ENCODE peak calls at places on chromosomes 13 and 19, in seven cellular contexts. F, V, N, L, J, R and K are unnamed samples.

GRCh38 chr19:6212403-6213265 is 67.1 kb downstream of the MLLT1 start:
- DNase-seq in F (no peak), L (no peak), R (no peak), V (no peak), N (no peak), J (no peak), K (peak)

GRCh38 chr19:56398809-56399208 is 5.3 kb upstream of the ZNF583 start:
- DNase-seq in V (no peak), L (no peak), J (no peak), N (peak), R (no peak), F (no peak), K (no peak)

GRCh38 chr13:101916108-101916757 is 463.8 kb downstream of the ITGBL1 start:
- DNase-seq in L (peak), R (peak), F (peak), J (peak), N (peak), V (no peak), K (no peak)

GRCh38 chr13:97258801-97259200 is 36.7 kb downstream of the MBNL2 start:
- DNase-seq in N (peak), F (peak), R (peak), J (no peak), L (no peak), V (peak), K (no peak)

GRCh38 chr13:39881383-39881782 is 225.9 kb downstream of the COG6 start:
- DNase-seq in J (no peak), R (no peak), V (no peak), L (no peak), F (no peak), N (no peak), K (no peak)

GRCh38 chr13:99378985-99379734 is 72.0 kb upstream of the GPR183 start:
- DNase-seq in N (peak), V (peak), J (no peak), F (peak), R (no peak), L (peak), K (no peak)

GRCh38 chr13:60448907-60449510 is 52.0 kb downstream of the TDRD3 start:
- DNase-seq in J (peak), R (peak), V (peak), F (no peak), N (peak), L (no peak), K (no peak)

GRCh38 chr13:27997904-27998522 is 9.5 kb upstream of the URAD start:
- DNase-seq in J (no peak), N (peak), V (peak), F (peak), R (peak), L (peak), K (peak)

GRCh38 chr13:102948006-102948405 is 102.2 kb downstream of the ERCC5 start:
- DNase-seq in N (no peak), J (peak), L (no peak), V (no peak), F (no peak), R (no peak), K (no peak)

GRCh38 chr13:23547000-23547590 is 23.1 kb upstream of the TNFRSF19 start:
- DNase-seq in F (peak), J (no peak), R (peak), L (peak), V (peak), N (peak), K (no peak)

GRCh38 chr19:50461066-50461875 is 15.0 kb upstream of the EMC10 start:
- DNase-seq in L (peak), F (peak), V (peak), J (peak), N (peak), R (peak), K (peak)

GRCh38 chr13:26660185-26660584 is 100.4 kb downstream of the GPR12 start:
- DNase-seq in F (no peak), J (no peak), L (no peak), V (no peak), R (no peak), N (no peak), K (no peak)

GRCh38 chr13:98457053-98457452 is 119.9 kb downstream of the STK24 start:
- DNase-seq in V (no peak), R (no peak), N (no peak), L (no peak), J (no peak), F (no peak), K (no peak)

GRCh38 chr13:113754691-113755090 is 4.3 kb upstream of the TMEM255B start:
- DNase-seq in R (no peak), F (no peak), V (no peak), L (no peak), N (no peak), J (no peak), K (no peak)

GRCh38 chr19:44943801-44944249 is 1.8 kb downstream of the APOC4 start:
- DNase-seq in F (no peak), L (no peak), J (no peak), R (no peak), V (no peak), N (no peak), K (peak)

GRCh38 chr19:51689751-51690358 is 3.3 kb upstream of the SPACA6 start:
- DNase-seq in N (peak), J (peak), V (no peak), F (peak), L (peak), R (peak), K (peak)

GRCh38 chr19:6593651-6594416 is 2.9 kb upstream of the CD70 start:
- DNase-seq in F (no peak), R (no peak), N (no peak), J (no peak), L (no peak), V (no peak), K (no peak)

GRCh38 chr13:47696677-47697076 is 304.4 kb downstream of the SUCLA2 start:
- DNase-seq in V (no peak), J (no peak), R (no peak), L (peak), F (no peak), N (peak), K (no peak)

GRCh38 chr13:24613128-24613527 is 67.1 kb upstream of the ATP12A start:
- DNase-seq in L (no peak), V (no peak), N (no peak), R (no peak), F (no peak), J (no peak), K (no peak)

GRCh38 chr19:27920774-27921173 is 1292.2 kb downstream of the UQCRFS1 start:
- DNase-seq in V (no peak), L (no peak), R (no peak), J (no peak), F (no peak), N (no peak), K (no peak)

GRCh38 chr13:75514080-75515040 is 23.3 kb downstream of the COMMD6 start:
- DNase-seq in R (peak), L (no peak), F (no peak), N (no peak), V (peak), J (no peak), K (no peak)

GRCh38 chr13:30504081-30504480 is 38.3 kb upstream of the HMGB1 start:
- DNase-seq in F (no peak), V (peak), N (no peak), R (no peak), L (no peak), J (no peak), K (peak)

GRCh38 chr13:73201601-73202000 is 142.8 kb downstream of the KLF5 start:
- DNase-seq in N (no peak), V (no peak), F (no peak), L (no peak), J (no peak), R (no peak), K (no peak)

GRCh38 chr19:18593367-18594095 is 4.9 kb downstream of the REX1BD start:
- DNase-seq in L (peak), N (peak), J (no peak), F (no peak), R (no peak), V (no peak), K (no peak)

GRCh38 chr13:98780972-98781869 is 28.7 kb upstream of the SLC15A1 start:
- DNase-seq in L (no peak), F (no peak), N (no peak), V (no peak), R (no peak), J (no peak), K (no peak)

GRCh38 chr13:34748078-34748477 is 194.0 kb upstream of the NBEA start:
- DNase-seq in V (no peak), N (no peak), F (no peak), L (no peak), R (peak), J (no peak), K (no peak)

GRCh38 chr19:6738726-6739389 is 622 bp upstream of the TRIP10 start:
- DNase-seq in N (peak), R (no peak), J (no peak), V (peak), L (no peak), F (peak), K (peak)

GRCh38 chr13:100304241-100304640 is 215.3 kb downstream of the PCCA start:
- DNase-seq in F (no peak), V (no peak), R (no peak), L (no peak), J (no peak), N (peak), K (no peak)

GRCh38 chr19:18294467-18294864 is 13.0 kb upstream of the JUND start:
- DNase-seq in F (no peak), J (no peak), R (no peak), L (peak), V (no peak), N (peak), K (peak)

GRCh38 chr13:29479716-29480492 is 115.6 kb downstream of the SLC7A1 start:
- DNase-seq in J (no peak), N (no peak), F (no peak), R (no peak), V (no peak), L (no peak), K (no peak)

GRCh38 chr13:107734891-107735620 is 480.3 kb downstream of the LIG4 start:
- DNase-seq in L (no peak), J (no peak), V (no peak), F (no peak), N (no peak), R (no peak), K (no peak)

GRCh38 chr13:44932850-44933251 is 56.4 kb downstream of the NUFIP1 start:
- DNase-seq in L (no peak), R (peak), V (peak), F (no peak), N (no peak), J (no peak), K (no peak)

GRCh38 chr19:45645631-45646344 is 6.6 kb upstream of the EML2 start:
- DNase-seq in F (peak), L (peak), J (no peak), V (peak), R (peak), N (peak), K (peak)

GRCh38 chr19:45766919-45767346 is 2.1 kb downstream of the SIX5 start:
- DNase-seq in N (no peak), J (no peak), L (no peak), F (peak), R (no peak), V (peak), K (no peak)

GRCh38 chr13:49629947-49630346 is 1.6 kb downstream of the ARL11 start:
- DNase-seq in N (peak), L (no peak), J (no peak), F (no peak), R (peak), V (peak), K (no peak)

GRCh38 chr13:30126903-30127428 is 180.4 kb downstream of the KATNAL1 start:
- DNase-seq in R (peak), V (peak), F (no peak), J (no peak), L (no peak), N (no peak), K (no peak)

GRCh38 chr19:19588546-19588945 is 29.9 kb downstream of the PBX4 start:
- DNase-seq in L (no peak), F (no peak), R (no peak), V (peak), N (no peak), J (no peak), K (no peak)

GRCh38 chr13:84870190-84870589 is 929.0 kb downstream of the SLITRK6 start:
- DNase-seq in F (no peak), L (peak), R (no peak), V (no peak), J (no peak), N (peak), K (no peak)

GRCh38 chr13:78603240-78603947 is at the start of gene POU4F1:
- DNase-seq in N (peak), J (peak), L (peak), V (peak), R (no peak), F (peak), K (peak)

GRCh38 chr13:107866007-107866665 is 349.2 kb downstream of the LIG4 start:
- DNase-seq in R (peak), F (peak), N (peak), L (peak), J (peak), V (peak), K (no peak)

DNA sequence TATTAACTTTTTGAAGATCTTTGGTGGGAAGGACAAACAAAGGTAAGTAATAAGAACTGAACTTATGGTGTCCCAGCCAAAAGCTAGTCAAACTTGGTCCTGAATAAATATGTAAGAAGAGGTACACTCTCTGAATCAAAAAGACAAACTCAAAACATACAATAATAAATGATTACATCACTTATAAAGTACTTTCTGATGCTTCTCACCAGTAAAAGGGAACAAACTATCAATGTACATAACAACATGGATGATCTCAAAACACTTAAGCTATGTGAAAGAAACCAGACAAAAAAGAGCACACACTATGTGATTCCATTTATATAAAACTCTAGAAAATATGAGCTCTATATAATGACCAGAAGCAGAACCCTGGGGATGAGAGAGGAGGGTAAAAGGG is 138.3 kb downstream of the VWA8 start:
- DNase-seq in N (no peak), J (no peak), V (no peak), F (no peak), L (no peak), R (no peak), K (no peak)
- H3K4ac ChIP-seq in N (no peak), J (no peak), V (no peak), F (no peak), L (no peak), R (no peak), K (no peak)

DNA sequence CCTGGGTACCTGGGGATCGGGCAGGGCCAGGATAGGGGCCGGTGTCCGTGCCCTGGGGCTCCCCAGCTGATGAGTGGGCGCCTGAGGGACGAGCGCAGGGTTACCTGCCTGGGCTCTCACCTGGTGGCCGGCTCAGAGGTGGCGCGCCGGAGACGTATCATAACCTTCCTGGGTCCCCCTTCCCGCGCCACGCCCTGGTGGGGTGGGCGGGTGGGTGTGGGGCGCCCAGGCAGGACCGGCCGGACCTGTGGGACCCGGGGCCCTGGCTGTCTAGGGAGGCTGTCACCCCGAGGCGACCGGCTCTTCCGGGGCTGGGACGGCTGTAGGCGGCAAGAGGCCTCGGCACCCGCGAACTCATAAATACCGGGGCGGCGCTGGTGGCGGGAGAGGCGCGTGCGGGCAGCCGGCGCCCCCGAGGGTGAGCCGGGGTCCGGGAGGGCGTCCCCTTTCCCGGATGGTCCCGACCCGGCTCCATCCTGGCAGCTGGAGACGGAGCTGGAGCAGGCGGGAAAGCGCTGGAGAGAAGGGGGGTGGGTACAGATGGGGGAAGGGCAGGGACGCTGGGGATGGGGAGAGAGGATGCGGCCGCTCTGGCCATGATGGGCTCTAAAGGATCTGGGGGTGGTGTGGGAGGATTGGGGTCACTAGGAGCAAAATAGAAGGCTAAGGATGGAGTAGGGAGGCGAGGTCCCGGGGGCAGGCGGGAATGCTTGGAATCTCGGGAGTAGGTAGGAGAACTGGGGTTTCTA is at the start of gene ACP7:
- DNase-seq in J (no peak), N (no peak), F (peak), L (no peak), V (no peak), R (no peak), K (no peak)
- H4K8ac ChIP-seq in J (no peak), N (no peak), F (peak), L (no peak), V (no peak), R (no peak), K (no peak)

GRCh38 chr19:495047-495439 is 1.2 kb upstream of the MADCAM1 start:
- DNase-seq in V (no peak), J (no peak), N (no peak), L (no peak), R (no peak), F (no peak), K (no peak)
- H2BK120ac ChIP-seq in V (no peak), J (no peak), N (no peak), L (no peak), R (no peak), F (no peak), K (no peak)

DNA sequence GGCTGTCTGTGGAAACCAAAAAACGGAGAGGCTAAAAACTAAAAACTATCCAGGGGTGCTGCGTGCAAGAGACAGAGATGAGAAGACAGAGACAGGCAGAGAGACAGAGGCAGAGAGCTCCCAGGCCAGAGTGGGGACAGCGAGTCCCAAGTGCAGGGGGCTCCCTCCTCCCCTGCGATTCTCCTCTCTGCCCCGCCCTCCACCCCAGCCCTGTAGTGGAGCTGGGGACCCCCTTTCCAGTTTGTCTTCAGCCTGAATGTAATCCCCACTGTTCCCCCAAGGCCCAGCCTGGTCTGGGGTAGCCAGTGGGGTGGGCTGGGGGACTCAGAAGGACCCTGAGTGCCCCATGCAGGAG is 2.0 kb downstream of the NFIC start:
- DNase-seq in V (no peak), L (no peak), N (no peak), J (no peak), F (no peak), R (no peak), K (no peak)
- H3K4ac ChIP-seq in V (peak), L (no peak), N (no peak), J (no peak), F (no peak), R (peak), K (no peak)

GRCh38 chr19:33612928-33613327 is 8.8 kb upstream of the CHST8 start:
- DNase-seq in R (no peak), L (no peak), F (no peak), J (no peak), N (no peak), V (no peak), K (no peak)

GRCh38 chr19:33616857-33617256 is 4.9 kb upstream of the CHST8 start:
- DNase-seq in F (no peak), R (no peak), N (no peak), V (no peak), L (no peak), J (no peak), K (no peak)

GRCh38 chr19:33613601-33614000 is 8.2 kb upstream of the CHST8 start:
- DNase-seq in F (no peak), L (no peak), V (no peak), N (no peak), J (no peak), R (no peak), K (no peak)

GRCh38 chr19:33618884-33619283 is 2.9 kb upstream of the CHST8 start:
- DNase-seq in F (no peak), N (no peak), J (no peak), R (no peak), V (no peak), L (no peak), K (no peak)

DNA sequence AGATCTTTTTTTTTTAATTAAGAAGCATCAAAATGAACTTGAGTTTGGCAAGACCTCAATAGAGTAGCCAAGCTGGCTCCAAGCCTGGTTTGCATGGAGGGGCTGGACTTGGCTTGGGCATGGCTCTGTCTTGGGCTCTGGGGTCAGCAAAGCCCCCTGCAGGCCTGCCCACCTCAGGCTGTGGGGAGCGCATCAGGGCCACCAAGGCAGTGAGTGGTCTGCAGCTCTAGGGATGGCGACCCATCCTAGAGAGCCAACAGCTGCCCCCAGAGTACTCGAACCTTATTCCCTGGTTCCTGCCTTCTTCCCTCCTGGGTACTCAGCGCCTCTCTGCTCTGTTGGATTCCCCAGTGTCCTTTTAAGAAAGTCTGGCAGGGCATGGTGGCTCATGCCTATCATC is 5.4 kb upstream of the CHST8 start:
- DNase-seq in L (no peak), V (no peak), R (no peak), N (no peak), F (no peak), J (no peak), K (no peak)
- H4K8ac ChIP-seq in L (no peak), V (no peak), R (no peak), N (no peak), F (no peak), J (no peak), K (no peak)

GRCh38 chr13:51826606-51827005 is 18.4 kb downstream of the TMEM272 start:
- DNase-seq in V (no peak), J (no peak), R (no peak), L (no peak), F (no peak), N (no peak), K (no peak)
- H2BK120ac ChIP-seq in V (no peak), J (no peak), R (no peak), L (no peak), F (no peak), N (no peak), K (no peak)

GRCh38 chr13:20099319-20099718 is 61.5 kb downstream of the GJA3 start:
- DNase-seq in F (peak), J (no peak), N (peak), V (no peak), L (peak), R (no peak), K (no peak)
- H3K4ac ChIP-seq in F (no peak), J (no peak), N (no peak), V (no peak), L (no peak), R (no peak), K (no peak)